ENCODE peak calls at places on chromosome 6, in seven cellular contexts. T, P, H, X, U, Q and M are unnamed samples.

GRCh38 chr6:98944598-98945011 is 3.1 kb downstream of the FBXL4 start:
- DNase-seq in T (no peak), P (peak), H (peak), X (no peak), U (no peak), Q (no peak), M (no peak)

GRCh38 chr6:107716688-107717089 is 107.4 kb downstream of the SCML4 start:
- DNase-seq in T (no peak), P (peak), H (peak), X (no peak), U (no peak), Q (no peak), M (no peak)

GRCh38 chr6:139970591-139970991 is 596.1 kb upstream of the CITED2 start:
- DNase-seq in T (no peak), P (peak), H (peak), X (no peak), U (no peak), Q (no peak), M (no peak)

GRCh38 chr6:144377586-144377985 is 92.5 kb downstream of the UTRN start:
- DNase-seq in T (no peak), P (peak), H (peak), X (no peak), U (no peak), Q (no peak), M (no peak)

GRCh38 chr6:1703923-1704322 is 94.2 kb downstream of the FOXC1 start:
- DNase-seq in T (no peak), P (no peak), H (no peak), X (no peak), U (no peak), Q (no peak), M (no peak)

GRCh38 chr6:17919494-17919893 is 67.9 kb downstream of the KIF13A start:
- DNase-seq in T (no peak), P (no peak), H (no peak), X (no peak), U (no peak), Q (no peak), M (no peak)

GRCh38 chr6:31617010-31617409 is 2.0 kb downstream of the AIF1 start:
- DNase-seq in T (no peak), P (no peak), H (no peak), X (no peak), U (no peak), Q (no peak), M (no peak)

GRCh38 chr6:155782739-155783459 is 327.3 kb upstream of the NOX3 start:
- DNase-seq in T (no peak), P (peak), H (peak), X (no peak), U (no peak), Q (no peak), M (no peak)

GRCh38 chr6:155936551-155936950 is 480.9 kb upstream of the NOX3 start:
- DNase-seq in T (no peak), P (peak), H (no peak), X (peak), U (no peak), Q (no peak), M (peak)

GRCh38 chr6:127201321-127201720 is 65.3 kb upstream of the RNF146 start:
- DNase-seq in T (no peak), P (peak), H (peak), X (no peak), U (no peak), Q (no peak), M (no peak)

GRCh38 chr6:110331816-110332215 is 26.3 kb downstream of the METTL24 start:
- DNase-seq in T (no peak), P (no peak), H (peak), X (no peak), U (no peak), Q (peak), M (no peak)

GRCh38 chr6:139137716-139138115 is 2.8 kb downstream of the HECA start:
- DNase-seq in T (no peak), P (no peak), H (no peak), X (no peak), U (no peak), Q (no peak), M (no peak)

GRCh38 chr6:6713660-6714446 is 125.3 kb downstream of the LY86 start:
- DNase-seq in T (no peak), P (peak), H (peak), X (no peak), U (no peak), Q (peak), M (no peak)

GRCh38 chr6:53658992-53659391 is 6.6 kb downstream of the KLHL31 start:
- DNase-seq in T (no peak), P (no peak), H (no peak), X (no peak), U (no peak), Q (no peak), M (no peak)

GRCh38 chr6:28004350-28005123 is 47.5 kb downstream of the OR2B6 start:
- DNase-seq in T (no peak), P (no peak), H (no peak), X (no peak), U (no peak), Q (no peak), M (no peak)

GRCh38 chr6:152068622-152069261 is 261.3 kb downstream of the ESR1 start:
- DNase-seq in T (no peak), P (no peak), H (no peak), X (no peak), U (no peak), Q (no peak), M (no peak)

GRCh38 chr6:42805297-42805861 is 23.5 kb downstream of the BICRAL start:
- DNase-seq in T (no peak), P (no peak), H (no peak), X (no peak), U (no peak), Q (no peak), M (no peak)

GRCh38 chr6:44594471-44594870 is 207.0 kb downstream of the CDC5L start:
- DNase-seq in T (no peak), P (no peak), H (no peak), X (no peak), U (no peak), Q (no peak), M (no peak)

GRCh38 chr6:118377711-118378414 is 170.2 kb upstream of the PLN start:
- DNase-seq in T (no peak), P (no peak), H (no peak), X (no peak), U (no peak), Q (no peak), M (no peak)

GRCh38 chr6:22320750-22321149 is 23.9 kb upstream of the PRL start:
- DNase-seq in T (no peak), P (peak), H (peak), X (no peak), U (no peak), Q (no peak), M (no peak)

GRCh38 chr6:12138377-12138776 is 126.3 kb downstream of the HIVEP1 start:
- DNase-seq in T (no peak), P (no peak), H (no peak), X (no peak), U (no peak), Q (no peak), M (no peak)

GRCh38 chr6:31175961-31176360 is 5.5 kb upstream of the POU5F1 start:
- DNase-seq in T (no peak), P (peak), H (peak), X (no peak), U (no peak), Q (no peak), M (no peak)

GRCh38 chr6:56172144-56172543 is 75.2 kb downstream of the COL21A1 start:
- DNase-seq in T (no peak), P (no peak), H (no peak), X (no peak), U (no peak), Q (no peak), M (no peak)

GRCh38 chr6:6569043-6569442 is 19.5 kb upstream of the LY86 start:
- DNase-seq in T (no peak), P (no peak), H (no peak), X (no peak), U (no peak), Q (no peak), M (no peak)

GRCh38 chr6:157669747-157670216 is 153.3 kb upstream of the SNX9 start:
- DNase-seq in T (peak), P (peak), H (peak), X (peak), U (peak), Q (peak), M (peak)

GRCh38 chr6:72416744-72417143 is 205.1 kb upstream of the KCNQ5 start:
- DNase-seq in T (no peak), P (no peak), H (no peak), X (no peak), U (no peak), Q (no peak), M (no peak)

GRCh38 chr6:150930816-150931215 is 65.3 kb downstream of the MTHFD1L start:
- DNase-seq in T (no peak), P (peak), H (peak), X (no peak), U (no peak), Q (no peak), M (no peak)

GRCh38 chr6:121093928-121094327 is 240.4 kb downstream of the TBC1D32 start:
- DNase-seq in T (no peak), P (peak), H (peak), X (no peak), U (no peak), Q (no peak), M (no peak)

DNA sequence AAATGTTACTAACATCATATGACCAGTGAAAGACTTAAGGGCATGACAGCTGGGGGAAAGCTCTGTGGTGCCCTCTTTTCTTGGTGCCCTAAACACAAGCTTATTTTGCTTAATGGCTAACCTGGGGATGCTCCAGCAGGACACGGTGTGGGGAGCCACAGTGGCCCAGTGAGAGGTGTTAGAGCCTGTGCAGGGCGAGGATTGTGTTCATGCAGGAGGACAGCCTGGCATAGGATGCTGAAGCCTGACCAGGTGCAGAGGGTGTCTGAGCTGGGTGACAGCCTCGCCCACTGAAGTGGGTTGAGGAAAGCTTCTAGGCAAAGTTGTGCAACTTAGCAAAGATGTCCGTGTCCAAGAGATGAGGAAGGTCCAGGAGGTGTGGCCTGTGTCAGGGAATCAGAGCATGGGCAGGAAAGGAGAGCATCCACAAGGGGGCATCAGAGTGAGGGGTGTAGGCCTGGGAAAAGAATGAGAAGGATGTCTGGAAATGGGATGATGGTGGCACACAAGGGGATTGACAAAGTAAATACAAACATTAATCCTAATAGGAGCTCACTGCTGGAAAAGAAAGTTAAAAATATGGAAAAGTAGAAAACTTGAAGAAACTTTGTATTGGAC is 33.9 kb downstream of the SLC17A4 start:
- DNase-seq in T (peak), P (peak), H (peak), X (peak), U (peak), Q (no peak), M (no peak)
- TF ChIP-seq CTCF in T (peak), P (peak), H (peak), X (peak), U (peak), Q (peak), M (peak)

DNA sequence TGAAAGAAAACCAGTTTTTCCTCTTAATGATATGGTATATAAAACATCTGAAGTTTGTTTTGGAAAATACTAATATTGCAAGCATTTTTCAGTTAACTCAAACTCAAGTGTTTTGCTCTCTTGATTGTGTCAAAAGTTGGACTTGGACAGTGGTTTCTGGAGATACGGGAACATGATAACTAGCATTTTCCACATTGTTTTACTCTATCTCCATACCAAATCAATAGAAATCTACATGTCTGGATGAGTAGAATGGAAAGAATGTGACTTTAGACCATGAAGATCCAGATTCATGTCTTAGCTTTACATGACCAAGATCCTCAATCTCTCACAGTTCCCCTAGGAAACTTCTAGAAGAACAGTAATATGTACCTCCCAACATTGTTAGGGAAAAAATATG is 22.2 kb upstream of the FBXO30 start:
- DNase-seq in T (no peak), P (no peak), H (no peak), X (no peak), U (no peak), Q (no peak), M (no peak)
- H3K27ac ChIP-seq in T (no peak), P (no peak), H (no peak), X (no peak), U (no peak), Q (no peak), M (no peak)

GRCh38 chr6:85923013-85923430 is 280.3 kb upstream of the SYNCRIP start:
- DNase-seq in T (no peak), P (peak), H (peak), X (no peak), U (peak), Q (no peak), M (peak)
- TF ChIP-seq CTCF in T (peak), P (peak), H (peak), X (peak), U (peak), Q (peak), M (peak)

GRCh38 chr6:13396241-13396792 is 68.0 kb upstream of the TBC1D7 start:
- DNase-seq in T (no peak), P (no peak), H (no peak), X (no peak), U (no peak), Q (no peak), M (no peak)
- H3K27ac ChIP-seq in T (no peak), P (peak), H (no peak), X (peak), U (peak), Q (no peak), M (peak)

GRCh38 chr6:93985953-93986352 is 566.6 kb upstream of the EPHA7 start:
- DNase-seq in T (no peak), P (no peak), H (no peak), X (no peak), U (no peak), Q (no peak), M (no peak)
- TF ChIP-seq CTCF in T (no peak), P (no peak), H (no peak), X (no peak), U (no peak), Q (no peak), M (no peak)

DNA sequence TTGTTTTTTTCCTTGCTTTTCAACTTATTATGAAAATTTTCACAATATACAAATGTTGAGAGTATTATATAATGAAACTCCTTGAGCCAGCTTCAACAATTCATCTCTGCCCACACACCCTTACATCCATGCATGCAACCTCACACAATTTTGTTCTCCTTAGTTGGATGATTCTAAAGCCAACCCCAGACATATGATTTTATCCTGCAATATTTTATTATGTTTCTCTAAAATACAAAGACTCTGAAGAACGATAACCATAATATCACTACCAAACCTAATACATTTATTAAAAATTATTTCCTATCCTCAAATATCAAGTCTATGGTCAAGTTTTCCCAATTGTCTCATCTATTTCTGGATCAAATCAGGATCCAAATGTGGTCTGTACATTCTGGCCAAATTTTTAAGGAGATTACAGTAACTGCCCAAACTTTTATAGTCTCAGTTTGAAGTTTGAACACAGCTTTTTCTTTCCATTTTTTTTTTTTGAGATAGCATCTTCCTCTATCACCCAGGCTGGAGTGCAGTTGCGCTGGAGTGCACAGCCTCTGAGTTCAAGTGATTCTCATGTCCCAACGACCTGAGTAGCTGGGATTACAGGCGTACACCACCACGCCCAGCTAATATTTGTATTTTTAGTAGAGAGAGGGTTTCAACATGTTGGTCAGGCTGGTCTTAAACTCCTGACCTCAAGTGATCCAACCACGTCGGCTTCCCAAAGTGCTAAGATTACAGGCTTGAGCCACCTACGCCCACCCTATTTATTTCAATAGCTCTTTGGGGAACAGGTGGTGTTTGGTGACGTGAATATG is 85.1 kb upstream of the CARMIL1 start:
- DNase-seq in T (no peak), P (peak), H (no peak), X (no peak), U (no peak), Q (no peak), M (no peak)
- H3K27ac ChIP-seq in T (no peak), P (peak), H (peak), X (peak), U (peak), Q (peak), M (peak)

GRCh38 chr6:104325341-104326172 is 534.2 kb downstream of the HACE1 start:
- DNase-seq in T (no peak), P (peak), H (no peak), X (no peak), U (no peak), Q (no peak), M (no peak)
- TF ChIP-seq CTCF in T (peak), P (peak), H (peak), X (peak), U (peak), Q (peak), M (peak)